ENCODE peak calls at places on chromosomes 3 and 15, in four cellular contexts. A is CD8-positive, alpha-beta memory T cell; Q is cardiac muscle cell; M is colonic mucosa. S is an unnamed sample. For H3K36me3 and H3K4me1, the result is how much of the 10 kb centered on the place peaks cover.

GRCh38 chr3:187802928-187803259 is 57.6 kb upstream of the BCL6 start:
- DNase-seq in A (peak), Q (no peak), M (no peak), S (no peak)

GRCh38 chr15:92637621-92638020 is 18.0 kb downstream of the FAM174B start:
- DNase-seq in A (no peak), Q (no peak), M (no peak), S (no peak)

GRCh38 chr15:98737721-98738120 is 89.4 kb downstream of the IGF1R start:
- DNase-seq in A (no peak), Q (peak), M (no peak), S (no peak)

GRCh38 chr3:197541756-197542539 is 13.8 kb downstream of the BDH1 start:
- DNase-seq in A (no peak), Q (peak), M (no peak), S (peak)

GRCh38 chr3:182970811-182971418 is 9.4 kb downstream of the DCUN1D1 start:
- DNase-seq in A (no peak), Q (no peak), M (no peak), S (no peak)

GRCh38 chr15:70362911-70363310 is 265.2 kb upstream of the TLE3 start:
- DNase-seq in A (no peak), Q (peak), M (no peak), S (peak)

GRCh38 chr3:58679974-58680656 is 13.5 kb upstream of the FAM3D start:
- DNase-seq in A (no peak), Q (no peak), M (peak), S (no peak)

GRCh38 chr3:96833301-96833700 is 18.9 kb downstream of the EPHA6 start:
- DNase-seq in A (no peak), Q (no peak), M (no peak), S (no peak)

GRCh38 chr3:111690242-111690641 is 95.1 kb upstream of the ZBED2 start:
- DNase-seq in A (no peak), Q (no peak), M (no peak), S (peak)

GRCh38 chr3:149368850-149369497 is 8.5 kb downstream of the TM4SF1 start:
- DNase-seq in A (no peak), Q (no peak), M (no peak), S (no peak)

GRCh38 chr3:111073186-111073585 is 1.6 kb downstream of the NECTIN3 start:
- DNase-seq in A (no peak), Q (peak), M (no peak), S (peak)

GRCh38 chr15:49715213-49715612 is 94.4 kb downstream of the DTWD1 start:
- DNase-seq in A (no peak), Q (no peak), M (no peak), S (no peak)

GRCh38 chr15:39357478-39358268 is 223.2 kb upstream of the THBS1 start:
- DNase-seq in A (no peak), Q (no peak), M (no peak), S (peak)

GRCh38 chr3:160134964-160135363 is 90.3 kb upstream of the C3orf80 start:
- DNase-seq in A (no peak), Q (no peak), M (no peak), S (peak)

GRCh38 chr15:96339662-96340347 is 9.3 kb downstream of the NR2F2 start:
- DNase-seq in A (no peak), Q (no peak), M (peak), S (no peak)

GRCh38 chr15:43346305-43346704 is 15.9 kb upstream of the LCMT2 start:
- DNase-seq in A (no peak), Q (no peak), M (no peak), S (no peak)

GRCh38 chr3:144270100-144270499 is 298.5 kb downstream of the DIPK2A start:
- DNase-seq in A (no peak), Q (no peak), M (no peak), S (no peak)

GRCh38 chr15:89662893-89663673 is 7.8 kb upstream of the KIF7 start:
- DNase-seq in A (no peak), Q (no peak), M (peak), S (peak)

GRCh38 chr3:138089091-138089490 is 26.3 kb downstream of the DZIP1L start:
- DNase-seq in A (no peak), Q (no peak), M (no peak), S (peak)

GRCh38 chr3:16768956-16769355 is 115.8 kb upstream of the PLCL2 start:
- DNase-seq in A (no peak), Q (peak), M (no peak), S (peak)

GRCh38 chr3:159800434-159801121 is 188.1 kb upstream of the IL12A start:
- DNase-seq in A (no peak), Q (no peak), M (no peak), S (no peak)

GRCh38 chr3:128416578-128417150 is 50.0 kb downstream of the DNAJB8 start:
- DNase-seq in A (no peak), Q (no peak), M (no peak), S (peak)

GRCh38 chr15:52498700-52499099 is 30.0 kb downstream of the MYO5A start:
- DNase-seq in A (no peak), Q (no peak), M (no peak), S (peak)

GRCh38 chr3:37970802-37971201 is 19.8 kb upstream of the VILL start:
- DNase-seq in A (no peak), Q (no peak), M (no peak), S (no peak)

GRCh38 chr15:95684693-95685115 is 645.8 kb upstream of the NR2F2 start:
- DNase-seq in A (no peak), Q (no peak), M (no peak), S (peak)

GRCh38 chr15:70142322-70143191 is 44.8 kb upstream of the TLE3 start:
- DNase-seq in A (no peak), Q (peak), M (no peak), S (peak)

GRCh38 chr3:169895037-169895436 is 16.3 kb upstream of the SAMD7 start:
- DNase-seq in A (no peak), Q (no peak), M (no peak), S (no peak)

GRCh38 chr3:173893066-173893465 is 495.5 kb downstream of the NLGN1 start:
- DNase-seq in A (no peak), Q (no peak), M (no peak), S (peak)

GRCh38 chr3:10757021-10757820 is 58.8 kb upstream of the SLC6A11 start:
- DNase-seq in A (no peak), Q (no peak), M (no peak), S (peak)

GRCh38 chr3:182954553-182954952 is 25.8 kb downstream of the DCUN1D1 start:
- DNase-seq in A (no peak), Q (no peak), M (no peak), S (peak)

GRCh38 chr15:74904190-74904805 is 2.4 kb downstream of the FAM219B start:
- DNase-seq in A (no peak), Q (no peak), M (no peak), S (no peak)

GRCh38 chr15:74897300-74897701 is 7.5 kb downstream of the MPI start:
- DNase-seq in A (no peak), Q (no peak), M (no peak), S (no peak)

GRCh38 chr15:74906193-74906449 is 530 bp downstream of the FAM219B start:
- DNase-seq in A (no peak), Q (peak), M (peak), S (no peak)

GRCh38 chr15:74902295-74903075 is 4.2 kb downstream of the FAM219B start:
- DNase-seq in A (no peak), Q (no peak), M (no peak), S (no peak)

DNA sequence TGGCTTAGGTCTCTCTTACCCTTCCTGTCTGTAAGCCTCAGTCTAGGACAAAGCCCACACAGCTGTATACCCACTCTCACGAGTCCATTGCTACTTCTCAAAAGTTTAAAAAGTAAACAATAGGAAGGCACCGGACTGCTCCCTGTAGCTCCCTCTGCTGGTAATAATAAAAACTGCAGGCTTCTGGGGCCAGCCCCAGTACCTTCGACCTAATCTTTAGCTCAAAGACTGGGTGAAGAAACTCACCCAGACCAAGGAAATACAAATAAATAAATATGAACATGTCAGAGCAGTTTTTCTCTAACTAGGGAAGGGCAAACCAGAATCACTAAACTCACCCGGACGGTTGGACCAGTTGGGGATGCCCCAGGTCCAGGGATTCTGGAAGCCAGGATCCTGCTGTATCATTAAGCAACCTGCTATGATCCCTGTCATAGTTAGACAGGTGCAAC is 5.0 kb downstream of the FAM219B start:
- DNase-seq in A (peak), Q (peak), M (peak), S (no peak)
- H3K36me3 ChIP-seq in A (under half), Q (under half), M (under half), S (under half)

GRCh38 chr3:56622381-56622780 is 60.7 kb downstream of the TASOR start:
- DNase-seq in A (no peak), Q (no peak), M (no peak), S (no peak)
- H3K27ac ChIP-seq in A (no peak), Q (no peak), M (no peak), S (no peak)

GRCh38 chr3:158712443-158712842 is 19.8 kb downstream of the RARRES1 start:
- DNase-seq in A (no peak), Q (no peak), M (no peak), S (no peak)

GRCh38 chr3:158711886-158712285 is 20.4 kb downstream of the RARRES1 start:
- DNase-seq in A (no peak), Q (no peak), M (no peak), S (peak)

GRCh38 chr3:158709666-158710083 is 22.6 kb downstream of the RARRES1 start:
- DNase-seq in A (no peak), Q (no peak), M (no peak), S (peak)

GRCh38 chr3:158710601-158711000 is 21.7 kb downstream of the RARRES1 start:
- DNase-seq in A (no peak), Q (no peak), M (no peak), S (peak)

DNA sequence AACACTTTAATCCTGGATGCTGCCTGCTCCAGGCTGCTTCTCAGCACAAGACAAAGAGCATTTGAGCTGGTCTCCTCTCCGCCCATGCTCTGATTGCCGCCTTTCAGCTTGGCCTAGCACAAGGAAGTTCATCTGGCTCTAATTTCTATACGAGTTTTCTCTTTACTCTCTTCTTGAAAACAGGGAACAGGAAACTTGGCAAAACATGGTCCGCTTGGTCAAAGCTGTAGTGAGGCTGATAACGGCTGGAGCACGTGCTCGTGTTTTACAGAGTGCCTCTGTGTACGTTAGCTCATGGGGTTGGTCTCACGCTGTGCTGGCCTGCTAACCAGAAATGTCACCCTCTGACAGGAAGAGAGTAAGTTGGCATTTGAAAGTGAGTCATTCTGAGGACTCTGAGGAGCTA is 19.2 kb downstream of the RARRES1 start:
- DNase-seq in A (no peak), Q (peak), M (peak), S (peak)
- H3K4me1 ChIP-seq in A (under half), Q (under half), M (under half), S (half or more)

GRCh38 chr15:80945605-80946004 is 44.0 kb downstream of the MESD start:
- DNase-seq in A (no peak), Q (no peak), M (no peak), S (no peak)
- H3K36me3 ChIP-seq in A (under half), Q (under half), M (under half), S (under half)

GRCh38 chr3:15263926-15264325 is 57.9 kb downstream of the CAPN7 start:
- DNase-seq in A (no peak), Q (no peak), M (no peak), S (no peak)
- H3K27ac ChIP-seq in A (no peak), Q (no peak), M (no peak), S (no peak)

GRCh38 chr3:33915796-33916589 is 117.6 kb downstream of the PDCD6IP start:
- DNase-seq in A (no peak), Q (peak), M (no peak), S (peak)
- H3K4me1 ChIP-seq in A (under half), Q (under half), M (under half), S (under half)

GRCh38 chr3:42994595-42994994 is 15.5 kb downstream of the GASK1A start:
- DNase-seq in A (no peak), Q (no peak), M (no peak), S (no peak)

GRCh38 chr3:43001556-43002121 is 22.5 kb downstream of the GASK1A start:
- DNase-seq in A (no peak), Q (no peak), M (no peak), S (no peak)

GRCh38 chr3:43001094-43001553 is 22.0 kb downstream of the GASK1A start:
- DNase-seq in A (no peak), Q (no peak), M (peak), S (peak)

GRCh38 chr3:42996633-42997075 is 17.5 kb downstream of the GASK1A start:
- DNase-seq in A (no peak), Q (no peak), M (no peak), S (no peak)

GRCh38 chr3:42999212-42999611 is 20.1 kb downstream of the GASK1A start:
- DNase-seq in A (no peak), Q (no peak), M (no peak), S (no peak)
- H3K36me3 ChIP-seq in A (under half), Q (under half), M (under half), S (under half)

GRCh38 chr3:39445927-39446326 is 21.6 kb upstream of the MOBP start:
- DNase-seq in A (no peak), Q (no peak), M (no peak), S (no peak)

GRCh38 chr3:39446444-39446843 is 21.0 kb upstream of the MOBP start:
- DNase-seq in A (no peak), Q (no peak), M (no peak), S (no peak)

GRCh38 chr3:39440316-39440715 is 27.2 kb upstream of the MOBP start:
- DNase-seq in A (no peak), Q (no peak), M (no peak), S (no peak)

GRCh38 chr3:39447637-39448483 is 19.6 kb upstream of the MOBP start:
- DNase-seq in A (peak), Q (peak), M (peak), S (peak)

GRCh38 chr3:39443530-39443929 is 23.9 kb upstream of the MOBP start:
- DNase-seq in A (no peak), Q (no peak), M (no peak), S (no peak)
- H3K27ac ChIP-seq in A (no peak), Q (no peak), M (no peak), S (no peak)

DNA sequence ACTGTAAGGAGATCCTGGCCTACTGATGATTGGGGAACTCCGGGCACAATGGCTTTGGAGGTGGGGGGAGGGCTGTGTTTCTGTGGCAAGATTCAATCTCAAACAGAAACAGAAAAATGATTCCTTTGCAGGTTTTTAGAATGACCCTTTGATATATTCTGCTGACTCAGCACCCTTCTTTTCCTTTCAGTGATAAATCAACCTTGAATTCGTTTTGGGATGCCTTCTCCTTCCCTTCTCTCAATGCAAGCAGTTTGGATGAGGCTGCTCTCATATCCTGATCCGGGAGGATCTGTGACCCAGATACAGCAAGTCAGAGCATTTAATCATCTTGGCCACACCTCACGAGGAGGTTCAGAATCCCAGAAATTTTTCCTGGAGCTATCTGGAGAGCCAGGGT is 156.1 kb upstream of the PRICKLE2 start:
- DNase-seq in A (no peak), Q (no peak), M (no peak), S (no peak)
- H3K4me1 ChIP-seq in A (under half), Q (under half), M (under half), S (under half)